ENCODE peak calls at places on chromosome 18, in seven cellular contexts. I is GM12891, O is SK-N-SH, Z is GM12878, S is HepG2, R is K562, A is H1. N is an unnamed sample.

GRCh38 chr18:46632401-46633089 is 24.5 kb downstream of the LOXHD1 start:
- DNase-seq in A (no peak), Z (no peak), O (no peak), R (no peak), S (no peak), I (no peak), N (no peak)

GRCh38 chr18:76588591-76589303 is 93.7 kb upstream of the ZNF516 start:
- DNase-seq in I (no peak), R (no peak), O (no peak), Z (no peak), A (no peak), S (no peak), N (no peak)

GRCh38 chr18:46291149-46291548 is 187.0 kb downstream of the HAUS1 start:
- DNase-seq in Z (no peak), A (no peak), O (no peak), R (no peak), S (no peak), I (no peak), N (no peak)

GRCh38 chr18:59783138-59783537 is 85.9 kb upstream of the CCBE1 start:
- DNase-seq in R (peak; percentile 6), O (peak; percentile 68), A (no peak), I (peak; percentile 31), S (peak; percentile 72), Z (peak; percentile 9), N (peak; percentile 19)

GRCh38 chr18:79507076-79507545 is 111.4 kb downstream of the NFATC1 start:
- DNase-seq in Z (no peak), I (no peak), A (no peak), S (no peak), R (peak; percentile 71), O (peak; percentile 29), N (no peak)

GRCh38 chr18:62715829-62716678 is 713 bp downstream of the PHLPP1 start:
- DNase-seq in O (peak; percentile 77), R (peak; percentile 37), I (peak; percentile 48), S (no peak), Z (no peak), A (no peak), N (peak; percentile 53)

GRCh38 chr18:80241919-80242777 is 5.2 kb downstream of the PARD6G start:
- DNase-seq in S (no peak), I (no peak), Z (no peak), O (no peak), A (no peak), R (no peak), N (no peak)

GRCh38 chr18:22674300-22674699 is 256.6 kb upstream of the CTAGE1 start:
- DNase-seq in A (no peak), Z (no peak), R (no peak), S (no peak), I (no peak), O (no peak), N (no peak)

GRCh38 chr18:48326901-48327675 is 82.1 kb downstream of the ZBTB7C start:
- DNase-seq in Z (no peak), R (no peak), O (no peak), S (no peak), A (no peak), I (no peak), N (no peak)

GRCh38 chr18:46199515-46200147 is 95.4 kb downstream of the HAUS1 start:
- DNase-seq in R (peak; percentile 13), S (peak; percentile 62), Z (no peak), A (no peak), I (no peak), O (no peak), N (no peak)

GRCh38 chr18:63788447-63789096 is 13.4 kb downstream of the SERPINB7 start:
- DNase-seq in I (no peak), S (no peak), Z (no peak), A (no peak), O (no peak), R (no peak), N (no peak)

GRCh38 chr18:2102022-2102421 is 469.3 kb downstream of the METTL4 start:
- DNase-seq in A (no peak), R (no peak), I (no peak), Z (no peak), S (no peak), O (no peak), N (no peak)

GRCh38 chr18:48920408-48921038 is 30.2 kb downstream of the SMAD7 start:
- DNase-seq in R (no peak), S (no peak), O (no peak), A (no peak), Z (no peak), I (no peak), N (no peak)

GRCh38 chr18:76984193-76985155 is 148.1 kb downstream of the MBP start:
- DNase-seq in O (no peak), A (no peak), I (no peak), S (no peak), R (no peak), Z (no peak), N (no peak)

GRCh38 chr18:38923136-38923535 is 1357.5 kb upstream of the CELF4 start:
- DNase-seq in O (no peak), S (no peak), R (no peak), A (no peak), Z (no peak), I (no peak), N (no peak)

GRCh38 chr18:13501896-13502295 is 224.5 kb downstream of the FAM210A start:
- DNase-seq in R (no peak), Z (peak; percentile 57), A (no peak), I (peak; percentile 50), O (no peak), S (no peak), N (peak; percentile 40)

GRCh38 chr18:2853926-2854664 is 7.3 kb downstream of the EMILIN2 start:
- DNase-seq in R (peak; percentile 97), I (no peak), S (no peak), Z (no peak), A (no peak), O (no peak), N (no peak)

GRCh38 chr18:39462436-39462835 is 1896.8 kb upstream of the CELF4 start:
- DNase-seq in Z (no peak), R (no peak), A (no peak), I (no peak), O (no peak), S (no peak), N (no peak)

GRCh38 chr18:40371673-40372072 is 1583.4 kb upstream of the PIK3C3 start:
- DNase-seq in O (no peak), S (no peak), R (no peak), A (no peak), Z (no peak), I (no peak), N (no peak)

GRCh38 chr18:33210575-33211189 is 229.8 kb downstream of the CCDC178 start:
- DNase-seq in A (no peak), O (peak; percentile 12), R (no peak), S (peak; percentile 3), Z (no peak), I (no peak), N (no peak)

GRCh38 chr18:33212363-33212762 is 228.2 kb downstream of the CCDC178 start:
- DNase-seq in O (no peak), R (no peak), I (no peak), A (no peak), Z (no peak), S (no peak), N (no peak)
- TF ChIP-seq TAF1 in O (no peak), R (no peak), I (no peak), A (no peak), Z (no peak), S (no peak), N (no peak)

GRCh38 chr18:60865801-60866200 is 467.4 kb upstream of the CDH20 start:
- DNase-seq in S (no peak), O (no peak), R (no peak), I (no peak), Z (no peak), A (no peak), N (no peak)

GRCh38 chr18:60861575-60861974 is 471.7 kb upstream of the CDH20 start:
- DNase-seq in Z (no peak), R (no peak), A (no peak), O (no peak), I (no peak), S (no peak), N (no peak)
- TF ChIP-seq POLR2AphosphoS5 in Z (no peak), R (no peak), A (no peak), O (no peak), I (no peak), S (no peak), N (no peak)

DNA sequence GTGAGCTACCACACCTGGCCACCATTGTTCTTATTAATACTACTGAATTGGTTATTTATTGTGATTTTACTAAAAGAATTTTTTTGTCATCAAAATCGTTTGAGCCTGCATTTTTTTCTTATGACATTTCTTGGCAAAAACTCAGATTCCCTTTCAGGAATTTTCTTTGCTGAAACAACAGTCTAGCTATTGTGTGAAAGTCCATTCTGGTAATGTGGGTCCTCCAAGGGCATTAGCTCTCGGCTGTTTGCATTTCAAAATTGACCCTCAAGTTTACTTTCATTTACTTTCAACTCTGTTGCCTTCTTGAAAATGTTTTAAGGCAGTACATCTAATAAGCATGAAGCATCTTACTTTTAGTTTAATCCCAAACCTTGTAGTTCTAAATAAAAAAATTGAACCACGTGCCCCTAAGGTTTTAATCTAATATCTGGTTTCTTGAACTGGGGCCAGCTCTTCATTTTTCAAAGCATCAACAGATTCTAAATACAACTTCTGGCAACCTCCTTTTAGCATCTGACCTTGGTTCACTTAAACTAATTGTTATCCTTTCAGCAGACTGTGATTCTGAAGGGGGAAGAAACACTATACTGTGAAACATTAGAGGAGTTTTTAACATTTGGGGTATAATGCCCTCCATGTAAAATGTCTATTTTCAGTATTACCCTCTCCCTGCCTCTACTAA is 325.2 kb upstream of the RAB12 start:
- DNase-seq in S (peak; percentile 78), A (no peak), Z (no peak), O (no peak), I (no peak), R (no peak), N (no peak)
- TF ChIP-seq TAF1 in S (no peak), A (no peak), Z (no peak), O (no peak), I (no peak), R (no peak), N (no peak)

GRCh38 chr18:70376914-70377258 is 88.0 kb downstream of the SOCS6 start:
- DNase-seq in S (peak; percentile 100), Z (no peak), O (no peak), I (no peak), R (no peak), A (no peak), N (no peak)
- TF ChIP-seq POLR2AphosphoS5 in S (peak; percentile 76), Z (no peak), O (no peak), I (no peak), R (no peak), A (no peak), N (no peak)

GRCh38 chr18:54696616-54697293 is 105.7 kb downstream of the DYNAP start:
- DNase-seq in I (no peak), O (no peak), Z (no peak), R (no peak), A (no peak), S (no peak), N (no peak)

GRCh38 chr18:54700580-54700979 is 109.5 kb downstream of the DYNAP start:
- DNase-seq in Z (no peak), S (no peak), I (no peak), A (no peak), O (no peak), R (no peak), N (no peak)

GRCh38 chr18:54702687-54703086 is 111.6 kb downstream of the DYNAP start:
- DNase-seq in Z (no peak), S (no peak), A (no peak), I (no peak), R (no peak), O (no peak), N (no peak)
- TF ChIP-seq TAF1 in Z (no peak), S (no peak), A (no peak), I (no peak), R (no peak), O (no peak), N (no peak)

GRCh38 chr18:58481321-58482180 is 147.3 kb downstream of the ALPK2 start:
- DNase-seq in R (no peak), A (no peak), O (no peak), S (peak; percentile 82), I (no peak), Z (no peak), N (no peak)
- TF ChIP-seq POLR2AphosphoS5 in R (no peak), A (no peak), O (no peak), S (peak; percentile 11), I (no peak), Z (no peak), N (no peak)

N was measured in GM12892.